ENCODE peak calls at places on chromosomes 6 and 20, in five cellular contexts. D, P, K, E and R are unnamed samples.

GRCh38 chr6:20340459-20340858 is 61.2 kb upstream of the E2F3 start:
- DNase-seq in K (no peak), D (no peak), E (no peak), P (no peak), R (no peak)

GRCh38 chr6:138007014-138007472 is 100.2 kb downstream of the PERP start:
- DNase-seq in E (no peak), K (no peak), P (no peak), D (peak), R (peak)

GRCh38 chr20:19913927-19914614 is 103.1 kb upstream of the NAA20 start:
- DNase-seq in E (no peak), K (no peak), D (no peak), P (peak), R (no peak)

GRCh38 chr6:53837875-53838806 is 43.3 kb downstream of the LRRC1 start:
- DNase-seq in K (no peak), D (no peak), P (peak), E (no peak), R (no peak)

GRCh38 chr20:25081065-25081729 is 744 bp downstream of the VSX1 start:
- DNase-seq in P (no peak), E (peak), D (no peak), K (no peak), R (no peak)

GRCh38 chr6:31567531-31568370 is 4.3 kb upstream of the LTA start:
- DNase-seq in K (no peak), P (no peak), E (no peak), D (no peak), R (no peak)

GRCh38 chr6:120615238-120615637 is 719.0 kb downstream of the TBC1D32 start:
- DNase-seq in E (no peak), K (no peak), D (no peak), P (no peak), R (no peak)

GRCh38 chr6:99151634-99152344 is 197.7 kb downstream of the FAXC start:
- DNase-seq in P (peak), E (peak), D (peak), K (no peak), R (peak)

GRCh38 chr20:40984496-40984895 is 44.1 kb upstream of the TOP1 start:
- DNase-seq in D (no peak), P (no peak), K (no peak), E (no peak), R (no peak)

GRCh38 chr20:37680420-37680819 is 13.4 kb upstream of the CTNNBL1 start:
- DNase-seq in E (no peak), D (no peak), K (no peak), P (no peak), R (no peak)

GRCh38 chr20:3616250-3616649 is 46.9 kb downstream of the GFRA4 start:
- DNase-seq in P (no peak), E (no peak), K (no peak), D (no peak), R (no peak)

GRCh38 chr6:166488701-166489100 is 97.8 kb downstream of the RAMACL start:
- DNase-seq in K (no peak), E (no peak), D (no peak), P (peak), R (no peak)

GRCh38 chr6:160238234-160238633 is 20.4 kb downstream of the SLC22A2 start:
- DNase-seq in E (no peak), P (no peak), D (no peak), K (no peak), R (no peak)

GRCh38 chr20:19791887-19792286 is 33.8 kb downstream of the RIN2 start:
- DNase-seq in D (no peak), E (no peak), P (no peak), K (no peak), R (no peak)

GRCh38 chr6:112282217-112282616 is 27.9 kb upstream of the LAMA4 start:
- DNase-seq in D (peak), K (peak), E (no peak), P (peak), R (no peak)

GRCh38 chr6:154962751-154963150 is 32.4 kb upstream of the TIAM2 start:
- DNase-seq in K (peak), D (no peak), P (no peak), E (no peak), R (no peak)

GRCh38 chr6:37913210-37913609 is 93.7 kb downstream of the ZFAND3 start:
- DNase-seq in P (no peak), E (no peak), D (no peak), K (no peak), R (no peak)